ENCODE peak calls at places on chromosome X, in four cellular contexts. Q is BJ, J is mammary epithelial cell, T is spleen. P is an unnamed sample.
A peak's percentile ranks its signal among the peaks of the same experiment; 100 is the strongest.

GRCh38 chrX:110914281-110914680 is 118.7 kb upstream of the CHRDL1 start:
- DNase-seq in Q (no peak), T (no peak), J (no peak), P (no peak)

GRCh38 chrX:54473993-54474859 is 21.8 kb downstream of the FGD1 start:
- DNase-seq in T (no peak), J (peak; percentile 76), Q (no peak), P (no peak)

GRCh38 chrX:459611-460010 is 72.9 kb upstream of the PPP2R3B start:
- DNase-seq in Q (no peak), J (no peak), T (peak; percentile 47), P (no peak)

GRCh38 chrX:66632473-66632872 is 6.4 kb downstream of the EDA2R start:
- DNase-seq in T (no peak), Q (no peak), J (peak; percentile 21), P (no peak)

GRCh38 chrX:16653424-16653823 is 3.5 kb downstream of the S100G start:
- DNase-seq in T (no peak), Q (no peak), J (no peak), P (no peak)

GRCh38 chrX:133857648-133858269 is 127.6 kb downstream of the GPC3 start:
- DNase-seq in J (no peak), Q (no peak), T (no peak), P (no peak)

GRCh38 chrX:137033774-137034507 is at the start of gene GPR101:
- DNase-seq in T (no peak), Q (no peak), J (no peak), P (no peak)

GRCh38 chrX:15815779-15816452 is 25.6 kb downstream of the ZRSR2 start:
- DNase-seq in J (no peak), Q (no peak), T (no peak), P (no peak)

GRCh38 chrX:103554687-103555417 is 30.5 kb upstream of the TCEAL4 start:
- DNase-seq in Q (no peak), T (no peak), J (no peak), P (peak; percentile 49)

GRCh38 chrX:19670854-19671620 is 155.7 kb upstream of the MAP3K15 start:
- DNase-seq in Q (no peak), T (no peak), J (peak; percentile 86), P (peak; percentile 60)

GRCh38 chrX:110671068-110671803 is 124.4 kb downstream of the CHRDL1 start:
- DNase-seq in Q (no peak), T (no peak), J (peak; percentile 17), P (no peak)

GRCh38 chrX:80648023-80648422 is 161.7 kb downstream of the BRWD3 start:
- DNase-seq in Q (no peak), J (no peak), T (no peak), P (no peak)

GRCh38 chrX:112614640-112615039 is 65.1 kb downstream of the LHFPL1 start:
- DNase-seq in Q (no peak), T (no peak), J (no peak), P (no peak)

GRCh38 chrX:8201896-8202331 is 30.8 kb upstream of the VCX2 start:
- DNase-seq in J (no peak), T (no peak), Q (no peak), P (peak; percentile 1)

GRCh38 chrX:10090319-10090718 is 66.5 kb upstream of the CLCN4 start:
- DNase-seq in T (no peak), J (no peak), Q (no peak), P (no peak)

GRCh38 chrX:45711231-45711630 is 510.6 kb upstream of the DIPK2B start:
- DNase-seq in J (peak; percentile 45), Q (no peak), T (no peak), P (no peak)

GRCh38 chrX:68647156-68647957 is at the start of gene STARD8:
- DNase-seq in T (no peak), J (peak; percentile 34), Q (no peak), P (peak; percentile 11)

GRCh38 chrX:44596277-44596676 is 53.6 kb upstream of the FUNDC1 start:
- DNase-seq in T (no peak), Q (no peak), J (no peak), P (no peak)
- H3K4me3 ChIP-seq in T (no peak overlapping the region), Q (no peak overlapping the region), J (no peak overlapping the region), P (no peak overlapping the region)

DNA sequence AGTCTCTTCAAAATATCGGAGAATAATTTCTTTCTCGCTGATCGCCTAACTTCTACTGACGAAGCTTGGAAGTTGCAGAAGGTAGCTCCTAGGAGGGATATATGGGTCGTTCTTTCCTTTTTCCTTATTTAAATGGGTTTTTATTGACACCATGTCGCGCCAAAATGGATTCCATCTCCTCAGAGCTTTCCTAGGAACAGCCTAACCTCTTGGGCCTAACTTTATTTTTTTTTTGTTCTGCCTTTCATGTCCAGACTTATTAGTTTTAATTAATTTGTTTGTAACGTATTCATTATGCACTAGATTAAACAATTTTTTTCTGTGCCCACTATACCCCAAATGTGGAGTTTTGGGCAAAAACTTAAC is 359.4 kb upstream of the ZCCHC13 start:
- DNase-seq in J (no peak), Q (no peak), T (no peak), P (no peak)
- H3K4me3 ChIP-seq in J (peak overlapping the region; percentile 89), Q (peak overlapping the region; percentile 68), T (peak overlapping the region; percentile 80), P (peak overlapping the region; percentile 93)

DNA sequence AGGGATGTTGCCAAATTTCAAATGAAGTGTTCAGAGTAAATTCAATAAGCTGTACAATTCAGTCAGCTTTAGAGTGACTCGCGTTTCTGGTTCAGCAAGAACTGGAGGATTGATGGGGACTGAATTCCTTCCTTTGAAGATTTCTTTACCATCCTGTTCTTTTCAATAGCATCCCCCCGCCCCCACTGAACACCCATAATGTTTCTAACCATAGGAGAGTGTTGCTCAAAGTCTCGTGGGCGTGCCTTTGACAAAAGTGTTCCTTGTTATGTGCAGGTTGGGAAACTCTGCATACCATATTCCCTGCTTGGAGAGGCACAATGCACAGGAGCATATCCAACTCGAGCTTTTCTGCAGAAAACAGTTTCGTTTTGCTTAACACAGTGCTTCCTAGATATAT is 323.5 kb upstream of the CASK start:
- DNase-seq in J (peak; percentile 27), Q (no peak), T (no peak), P (no peak)
- H3K4me3 ChIP-seq in J (no peak overlapping the region), Q (no peak overlapping the region), T (peak overlapping the region; percentile 48), P (no peak overlapping the region)

DNA sequence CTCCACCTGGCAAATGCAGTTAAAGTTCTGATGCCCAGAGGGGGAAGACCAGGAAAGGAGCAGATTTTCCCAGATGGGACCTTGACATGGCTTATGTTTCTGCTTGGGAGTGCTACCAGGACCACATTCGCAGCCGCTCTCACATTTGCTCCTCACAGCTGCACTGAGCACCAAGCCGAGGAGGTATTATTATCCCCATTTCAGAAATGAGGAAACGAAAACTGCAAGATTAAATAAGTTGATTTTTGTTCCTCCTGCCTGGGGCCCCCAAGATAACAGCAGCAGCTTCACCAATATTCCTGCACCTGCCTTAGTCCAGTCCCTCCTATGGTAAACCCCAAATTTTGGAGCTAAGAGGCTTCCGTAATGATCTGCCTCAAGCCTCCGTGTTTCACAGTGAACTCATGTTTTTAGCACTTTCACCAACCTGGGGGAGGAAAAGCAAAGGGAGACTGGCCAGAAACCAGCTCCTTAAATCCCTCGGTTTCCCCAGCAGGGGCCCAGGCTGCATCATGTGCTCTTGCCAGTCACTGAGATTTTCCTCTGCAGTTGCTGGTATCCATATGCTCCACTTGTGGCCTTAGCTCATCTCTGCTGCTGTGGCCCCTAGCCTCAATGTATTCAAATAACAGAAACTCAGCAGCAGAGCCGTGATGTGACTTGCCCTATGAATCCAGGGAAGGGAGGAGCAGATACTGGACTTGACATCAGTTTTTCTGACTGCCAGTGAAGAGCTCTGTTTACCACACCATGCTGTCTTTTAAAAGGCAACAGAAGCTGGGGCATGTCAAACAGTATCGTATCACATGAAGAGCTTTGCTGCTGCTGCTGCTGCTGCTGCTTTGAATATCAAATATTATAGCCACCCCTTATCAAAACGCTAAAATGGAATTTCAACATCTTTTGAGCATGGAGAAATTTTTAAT is 95.5 kb upstream of the KLHL13 start:
- DNase-seq in J (no peak), Q (no peak), T (no peak), P (no peak)
- H3K4me3 ChIP-seq in J (no peak overlapping the region), Q (no peak overlapping the region), T (no peak overlapping the region), P (no peak overlapping the region)

GRCh38 chrX:70452143-70452733 is 7.6 kb downstream of the DLG3 start:
- DNase-seq in T (peak; percentile 84), Q (no peak), J (no peak), P (no peak)

GRCh38 chrX:70454441-70455365 is 10.1 kb downstream of the DLG3 start:
- DNase-seq in T (peak; percentile 87), Q (no peak), J (peak; percentile 77), P (peak; percentile 49)

GRCh38 chrX:70456256-70456655 is 11.6 kb downstream of the DLG3 start:
- DNase-seq in T (no peak), Q (no peak), J (no peak), P (no peak)

GRCh38 chrX:70455366-70456202 is 10.9 kb downstream of the DLG3 start:
- DNase-seq in T (no peak), J (no peak), Q (no peak), P (no peak)

GRCh38 chrX:70453024-70453618 is 8.5 kb downstream of the DLG3 start:
- DNase-seq in Q (no peak), T (no peak), J (no peak), P (no peak)
- H3K4me3 ChIP-seq in Q (peak overlapping the region; percentile 54), T (peak overlapping the region; percentile 76), J (peak overlapping the region; percentile 57), P (peak overlapping the region; percentile 57)

DNA sequence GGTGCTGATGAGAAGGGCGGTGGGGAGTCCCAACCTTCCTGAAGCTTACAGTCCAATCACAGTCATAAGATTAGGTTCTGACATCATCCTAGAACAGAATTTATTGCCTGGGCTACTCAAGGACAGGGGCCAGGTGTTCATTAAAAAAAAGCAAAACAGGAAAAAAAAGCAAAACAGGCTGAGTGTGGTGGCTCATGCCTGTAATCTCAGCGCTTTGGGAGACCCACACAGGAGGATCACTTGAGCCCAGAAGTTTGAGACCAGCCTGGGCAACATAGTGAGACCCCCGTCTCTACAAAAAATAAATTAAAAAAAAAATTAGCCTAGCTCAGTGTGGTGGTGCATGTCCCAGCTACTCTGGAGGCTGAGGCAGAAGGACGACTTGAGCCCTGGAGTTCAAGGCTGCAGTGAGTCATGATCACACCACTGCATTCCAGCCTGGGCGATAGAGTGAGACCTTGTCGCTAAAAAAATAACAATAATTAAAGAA is 3.0 kb downstream of the RAB9A start:
- DNase-seq in Q (no peak), T (no peak), J (no peak), P (peak; percentile 35)
- H3K4me3 ChIP-seq in Q (no peak overlapping the region), T (peak overlapping the region; percentile 84), J (no peak overlapping the region), P (no peak overlapping the region)